ENCODE peak calls at places on chromosomes 2 and 18, in six cellular contexts. One of them, this sample, is unnamed.

GRCh38 chr2:238475571-238475970 is 48.8 kb downstream of the ASB1 start:
- DNase-seq in transverse colon: no peak
- DNase-seq in suprapubic skin: no peak
- DNase-seq in upper lobe of left lung: no peak
- DNase-seq in stomach: no peak
- DNase-seq in HepG2: no peak
- DNase-seq in this sample: no peak

GRCh38 chr2:234363647-234364294 is 133.1 kb downstream of the ARL4C start:
- DNase-seq in transverse colon: no peak
- DNase-seq in suprapubic skin: no peak
- DNase-seq in upper lobe of left lung: no peak
- DNase-seq in stomach: no peak
- DNase-seq in HepG2: no peak
- DNase-seq in this sample: no peak

GRCh38 chr2:28431741-28432140 is 39.1 kb downstream of the FOSL2 start:
- DNase-seq in transverse colon: no peak
- DNase-seq in suprapubic skin: no peak
- DNase-seq in upper lobe of left lung: no peak
- DNase-seq in stomach: no peak
- DNase-seq in HepG2: no peak
- DNase-seq in this sample: no peak

GRCh38 chr2:195124391-195125079 is 532.5 kb upstream of the SLC39A10 start:
- DNase-seq in transverse colon: no peak
- DNase-seq in suprapubic skin: no peak
- DNase-seq in upper lobe of left lung: peak
- DNase-seq in stomach: no peak
- DNase-seq in HepG2: no peak
- DNase-seq in this sample: no peak

GRCh38 chr2:174117951-174118930 is 130.1 kb downstream of the OLA1 start:
- DNase-seq in transverse colon: no peak
- DNase-seq in suprapubic skin: no peak
- DNase-seq in upper lobe of left lung: no peak
- DNase-seq in stomach: no peak
- DNase-seq in HepG2: no peak
- DNase-seq in this sample: no peak

GRCh38 chr2:184685999-184686841 is 87.9 kb downstream of the ZNF804A start:
- DNase-seq in transverse colon: no peak
- DNase-seq in suprapubic skin: no peak
- DNase-seq in upper lobe of left lung: peak
- DNase-seq in stomach: no peak
- DNase-seq in HepG2: no peak
- DNase-seq in this sample: no peak

GRCh38 chr2:227772197-227772661 is 26.5 kb downstream of the SCYGR8 start:
- DNase-seq in transverse colon: no peak
- DNase-seq in suprapubic skin: no peak
- DNase-seq in upper lobe of left lung: no peak
- DNase-seq in stomach: no peak
- DNase-seq in HepG2: peak
- DNase-seq in this sample: no peak

GRCh38 chr2:45329045-45329677 is 281.9 kb downstream of the SRBD1 start:
- DNase-seq in transverse colon: no peak
- DNase-seq in suprapubic skin: no peak
- DNase-seq in upper lobe of left lung: peak
- DNase-seq in stomach: no peak
- DNase-seq in HepG2: peak
- DNase-seq in this sample: no peak

GRCh38 chr2:19933351-19933981 is 31.7 kb upstream of the TTC32 start:
- DNase-seq in transverse colon: no peak
- DNase-seq in suprapubic skin: no peak
- DNase-seq in upper lobe of left lung: no peak
- DNase-seq in stomach: no peak
- DNase-seq in HepG2: peak
- DNase-seq in this sample: no peak

GRCh38 chr18:12656671-12657047 is 1.2 kb downstream of the SPIRE1 start:
- DNase-seq in transverse colon: no peak
- DNase-seq in suprapubic skin: no peak
- DNase-seq in upper lobe of left lung: no peak
- DNase-seq in stomach: no peak
- DNase-seq in HepG2: no peak
- DNase-seq in this sample: no peak

GRCh38 chr2:127187831-127188230 is 32.3 kb downstream of the CYP27C1 start:
- DNase-seq in transverse colon: no peak
- DNase-seq in suprapubic skin: peak
- DNase-seq in upper lobe of left lung: no peak
- DNase-seq in stomach: no peak
- DNase-seq in HepG2: no peak
- DNase-seq in this sample: no peak

GRCh38 chr2:128710242-128710641 is 391.6 kb upstream of the HS6ST1 start:
- DNase-seq in transverse colon: no peak
- DNase-seq in suprapubic skin: no peak
- DNase-seq in upper lobe of left lung: no peak
- DNase-seq in stomach: no peak
- DNase-seq in HepG2: no peak
- DNase-seq in this sample: no peak

GRCh38 chr2:128714861-128715312 is 396.2 kb upstream of the HS6ST1 start:
- DNase-seq in transverse colon: no peak
- DNase-seq in suprapubic skin: peak
- DNase-seq in upper lobe of left lung: no peak
- DNase-seq in stomach: no peak
- DNase-seq in HepG2: no peak
- DNase-seq in this sample: no peak

GRCh38 chr2:128714285-128714684 is 395.6 kb upstream of the HS6ST1 start:
- DNase-seq in transverse colon: no peak
- DNase-seq in suprapubic skin: no peak
- DNase-seq in upper lobe of left lung: no peak
- DNase-seq in stomach: no peak
- DNase-seq in HepG2: no peak
- DNase-seq in this sample: no peak

GRCh38 chr2:128715360-128715759 is 396.7 kb upstream of the HS6ST1 start:
- DNase-seq in transverse colon: no peak
- DNase-seq in suprapubic skin: no peak
- DNase-seq in upper lobe of left lung: no peak
- DNase-seq in stomach: no peak
- DNase-seq in HepG2: no peak
- DNase-seq in this sample: no peak

DNA sequence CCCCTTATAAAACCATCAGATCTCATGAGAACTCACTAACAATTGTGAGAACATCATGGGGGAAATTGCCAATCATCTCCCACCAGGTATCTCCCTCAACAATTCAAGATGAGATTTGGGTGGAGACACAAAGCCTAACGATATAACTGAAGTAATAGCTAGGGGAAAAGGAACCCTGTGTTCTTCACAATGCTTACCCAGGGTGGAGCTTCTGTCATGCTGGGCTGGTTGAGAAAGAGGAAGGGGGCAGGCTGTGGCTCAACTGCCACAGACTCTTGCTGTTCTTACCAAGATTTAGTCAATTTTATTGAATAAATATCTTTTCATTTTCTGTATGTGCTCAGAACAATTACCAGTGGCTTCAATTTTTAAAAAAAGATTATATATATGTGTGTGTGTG is 392.1 kb upstream of the HS6ST1 start:
- DNase-seq in transverse colon: no peak
- DNase-seq in suprapubic skin: no peak
- DNase-seq in upper lobe of left lung: no peak
- DNase-seq in stomach: no peak
- DNase-seq in HepG2: no peak
- DNase-seq in this sample: no peak
- TF ChIP-seq POLR2AphosphoS5 in transverse colon: no peak
- TF ChIP-seq POLR2AphosphoS5 in suprapubic skin: no peak
- TF ChIP-seq POLR2AphosphoS5 in upper lobe of left lung: no peak
- TF ChIP-seq POLR2AphosphoS5 in stomach: no peak
- TF ChIP-seq POLR2AphosphoS5 in HepG2: no peak
- TF ChIP-seq POLR2AphosphoS5 in this sample: no peak

GRCh38 chr18:2570772-2571199 is 519 bp downstream of the METTL4 start:
- DNase-seq in transverse colon: peak
- DNase-seq in suprapubic skin: peak
- DNase-seq in upper lobe of left lung: no peak
- DNase-seq in stomach: peak
- DNase-seq in HepG2: peak
- DNase-seq in this sample: peak
- TF ChIP-seq POLR2AphosphoS5 in transverse colon: no peak
- TF ChIP-seq POLR2AphosphoS5 in suprapubic skin: no peak
- TF ChIP-seq POLR2AphosphoS5 in upper lobe of left lung: peak
- TF ChIP-seq POLR2AphosphoS5 in stomach: no peak
- TF ChIP-seq POLR2AphosphoS5 in HepG2: no peak
- TF ChIP-seq POLR2AphosphoS5 in this sample: no peak

DNA sequence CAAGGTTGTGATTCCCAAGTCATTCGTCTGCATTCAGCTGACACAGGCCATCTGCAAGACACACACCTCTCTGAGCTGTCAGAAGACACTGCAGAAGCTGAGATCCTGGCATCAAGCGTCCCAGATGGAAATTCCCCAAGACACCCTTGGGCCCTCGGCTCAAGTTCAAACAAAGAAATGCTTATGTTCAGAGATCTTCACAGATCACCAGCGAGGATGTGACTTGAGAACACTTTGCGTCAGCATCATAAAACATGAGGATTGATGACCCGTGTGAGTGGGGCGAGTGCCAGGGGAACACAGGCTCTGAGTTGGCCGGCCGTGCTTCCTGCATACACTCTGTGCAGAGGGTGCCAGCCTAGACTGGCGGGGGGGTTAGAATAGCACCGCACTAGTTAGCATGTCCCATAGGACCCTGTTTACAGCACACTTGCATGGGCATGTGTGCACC is 36.8 kb downstream of the KCNIP3 start:
- DNase-seq in transverse colon: peak
- DNase-seq in suprapubic skin: peak
- DNase-seq in upper lobe of left lung: no peak
- DNase-seq in stomach: no peak
- DNase-seq in HepG2: no peak
- DNase-seq in this sample: no peak
- TF ChIP-seq POLR2AphosphoS5 in transverse colon: peak
- TF ChIP-seq POLR2AphosphoS5 in suprapubic skin: peak
- TF ChIP-seq POLR2AphosphoS5 in upper lobe of left lung: no peak
- TF ChIP-seq POLR2AphosphoS5 in stomach: no peak
- TF ChIP-seq POLR2AphosphoS5 in HepG2: no peak
- TF ChIP-seq POLR2AphosphoS5 in this sample: no peak

DNA sequence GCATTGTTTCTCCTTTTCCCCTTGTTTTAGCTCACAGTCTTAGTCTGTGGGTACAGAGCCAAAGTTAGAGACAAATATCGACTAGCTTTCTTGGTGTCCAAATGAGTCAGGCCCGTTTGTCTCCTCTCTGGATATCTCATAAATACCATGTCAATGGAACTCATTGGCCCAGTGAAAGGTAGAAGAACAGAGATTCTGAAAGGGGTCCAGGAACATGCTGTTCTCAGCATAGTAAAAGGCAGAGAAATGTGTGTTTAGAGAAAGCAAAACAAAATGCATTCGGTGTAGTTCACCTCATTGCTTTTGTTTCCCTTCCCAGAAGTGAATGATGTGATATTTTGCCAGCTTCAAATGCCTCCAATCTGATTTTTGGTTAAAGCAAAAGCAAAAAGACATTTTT is 238.6 kb upstream of the SLC8A1 start:
- DNase-seq in transverse colon: no peak
- DNase-seq in suprapubic skin: no peak
- DNase-seq in upper lobe of left lung: no peak
- DNase-seq in stomach: no peak
- DNase-seq in HepG2: no peak
- DNase-seq in this sample: no peak
- TF ChIP-seq POLR2AphosphoS5 in transverse colon: no peak
- TF ChIP-seq POLR2AphosphoS5 in suprapubic skin: no peak
- TF ChIP-seq POLR2AphosphoS5 in upper lobe of left lung: no peak
- TF ChIP-seq POLR2AphosphoS5 in stomach: no peak
- TF ChIP-seq POLR2AphosphoS5 in HepG2: no peak
- TF ChIP-seq POLR2AphosphoS5 in this sample: no peak

This sample was measured in GM12892.